ENCODE peak calls at places on chromosomes 2 and 18, in four cellular contexts. W is K562, R is HepG2, J is GM12878. U is an unnamed sample.

GRCh38 chr2:8412586-8412985 is 269.3 kb upstream of the ID2 start:
- DNase-seq in J (no peak), R (no peak), W (no peak), U (no peak)

GRCh38 chr2:219174146-219174545 is 2.6 kb downstream of the CNPPD1 start:
- DNase-seq in J (no peak), W (no peak), R (no peak), U (no peak)

GRCh38 chr18:64807560-64807959 is 658.7 kb upstream of the LINC00305 start:
- DNase-seq in W (no peak), R (no peak), J (no peak), U (no peak)

GRCh38 chr2:222594679-222595078 is 61.2 kb downstream of the FARSB start:
- DNase-seq in R (peak), J (no peak), W (no peak), U (no peak)

GRCh38 chr2:144354953-144355352 is 165.0 kb downstream of the ZEB2 start:
- DNase-seq in J (no peak), R (no peak), W (no peak), U (no peak)

GRCh38 chr2:55718165-55719008 is 24.7 kb upstream of the PNPT1 start:
- DNase-seq in R (peak), W (peak), J (peak), U (peak)

GRCh38 chr18:35328868-35329267 is 15.4 kb downstream of the ZNF24 start:
- DNase-seq in R (no peak), W (no peak), J (no peak), U (no peak)

GRCh38 chr2:263774-264492 is at the start of gene SH3YL1:
- DNase-seq in J (no peak), R (no peak), W (no peak), U (no peak)

GRCh38 chr18:52339891-52340371 is at the start of gene DCC:
- DNase-seq in W (peak), R (peak), J (no peak), U (peak)

GRCh38 chr2:320561-320960 is 32.7 kb upstream of the ALKAL2 start:
- DNase-seq in W (no peak), R (no peak), J (no peak), U (no peak)

GRCh38 chr18:54119524-54120019 is 104.9 kb downstream of the MBD2 start:
- DNase-seq in J (peak), W (peak), R (peak), U (peak)

GRCh38 chr2:109260886-109261700 is 132.1 kb downstream of the SH3RF3 start:
- DNase-seq in J (no peak), W (peak), R (peak), U (peak)

DNA sequence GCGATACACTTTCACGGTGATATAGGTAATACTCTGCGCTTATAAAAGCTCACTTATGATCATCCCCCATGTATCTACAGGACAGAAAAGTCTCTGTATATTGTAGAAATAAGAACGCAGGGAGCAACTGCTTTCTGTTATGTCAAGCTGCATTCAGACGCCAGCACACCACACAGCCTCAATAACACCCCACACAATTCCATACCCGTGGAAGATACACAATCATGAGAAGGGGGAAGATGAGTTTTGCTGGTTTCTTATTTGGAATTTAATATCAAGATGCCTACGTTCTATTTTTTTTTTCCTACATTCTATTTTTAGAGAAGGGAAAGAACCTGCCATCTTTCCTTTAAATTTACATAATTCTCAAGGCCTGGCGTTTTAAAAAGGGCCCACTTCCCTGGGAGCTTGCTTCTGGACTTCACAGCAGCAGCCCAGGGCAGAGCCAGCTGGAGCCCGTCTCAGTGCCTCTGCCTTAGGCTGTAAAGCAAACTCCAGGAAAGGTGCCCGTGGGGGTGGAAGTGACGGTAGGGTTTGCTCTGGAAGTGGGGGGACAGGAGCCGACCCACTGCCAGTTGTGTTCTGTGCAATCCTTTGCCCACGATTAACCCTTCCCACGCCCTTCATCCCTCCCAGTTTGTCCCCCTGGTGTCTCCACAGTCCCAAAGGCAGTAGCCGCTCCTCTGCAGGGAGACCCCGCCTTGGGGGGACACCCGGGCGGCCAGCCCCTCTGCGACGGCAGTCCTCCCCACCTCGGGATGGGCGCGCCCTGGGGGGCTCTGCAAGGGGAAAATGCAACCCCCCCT is 5.3 kb downstream of the PTGR3 start:
- DNase-seq in J (no peak), R (no peak), W (no peak), U (no peak)
- TF ChIP-seq TARDBP in J (no peak), R (no peak), W (no peak), U (no peak)

GRCh38 chr2:239894276-239894675 is 130.9 kb downstream of the NDUFA10 start:
- DNase-seq in R (no peak), J (no peak), W (no peak), U (no peak)

GRCh38 chr2:239897596-239898235 is 127.4 kb downstream of the NDUFA10 start:
- DNase-seq in R (no peak), W (no peak), J (no peak), U (no peak)

GRCh38 chr2:239895669-239896068 is 129.5 kb downstream of the NDUFA10 start:
- DNase-seq in W (no peak), R (no peak), J (no peak), U (no peak)

GRCh38 chr2:239895116-239895515 is 130.0 kb downstream of the NDUFA10 start:
- DNase-seq in R (no peak), W (no peak), J (no peak), U (no peak)

GRCh38 chr2:239896075-239896474 is 129.1 kb downstream of the NDUFA10 start:
- DNase-seq in J (no peak), R (no peak), W (no peak), U (no peak)
- TF ChIP-seq FOXM1 in J (no peak), R (no peak), W (no peak), U (no peak)

GRCh38 chr2:127661949-127662510 is 13.3 kb downstream of the LIMS2 start:
- DNase-seq in W (no peak), R (no peak), J (no peak), U (no peak)
- TF ChIP-seq SP1 in W (no peak), R (no peak), J (no peak), U (no peak)

GRCh38 chr2:220191031-220191430 is 563.6 kb downstream of the SLC4A3 start:
- DNase-seq in R (no peak), J (no peak), W (no peak), U (no peak)
- TF ChIP-seq TARDBP in R (no peak), J (no peak), W (no peak), U (no peak)

GRCh38 chr2:44326548-44327269 is 34.6 kb downstream of the PREPL start:
- DNase-seq in J (no peak), W (no peak), R (no peak), U (no peak)
- TF ChIP-seq FOXM1 in J (no peak), W (no peak), R (no peak), U (no peak)

GRCh38 chr2:204715332-204715731 is 170.1 kb downstream of the PARD3B start:
- DNase-seq in J (no peak), W (no peak), R (no peak), U (no peak)
- TF ChIP-seq SP1 in J (no peak), W (no peak), R (no peak), U (no peak)